ENCODE peak calls at places on chromosomes 7 and 10, in five cellular contexts. D is Daoy; Q is neural progenitor cell; X is A549; U is stimulated activated CD8-positive, alpha-beta memory T cell treated with anti-CD3 and anti-CD28 coated beads, Interleukin-7, amount 100 ng/mL, for 1 hour. H is an unnamed sample.

GRCh38 chr7:112161253-112162160 is 44.7 kb downstream of the DOCK4 start:
- DNase-seq in D (no peak), Q (no peak), X (no peak), U (no peak), H (no peak)

GRCh38 chr7:30874656-30875317 is 36.9 kb upstream of the AQP1 start:
- DNase-seq in X (no peak), D (peak), Q (no peak), U (no peak), H (no peak)

GRCh38 chr10:82558208-82558607 is 683.2 kb downstream of the NRG3 start:
- DNase-seq in Q (no peak), U (no peak), D (no peak), X (no peak), H (no peak)

GRCh38 chr7:127390817-127391590 is 1.5 kb downstream of the ZNF800 start:
- DNase-seq in Q (peak), U (no peak), D (no peak), X (no peak), H (no peak)

GRCh38 chr7:22989646-22990587 is 24.0 kb downstream of the HYCC1 start:
- DNase-seq in U (no peak), Q (no peak), X (no peak), D (no peak), H (no peak)

GRCh38 chr7:43294080-43294630 is 181.7 kb downstream of the HECW1 start:
- DNase-seq in X (peak), U (no peak), D (peak), Q (no peak), H (no peak)

GRCh38 chr10:12826800-12827372 is 174.6 kb downstream of the CCDC3 start:
- DNase-seq in X (no peak), D (no peak), Q (no peak), U (no peak), H (no peak)

GRCh38 chr7:47596502-47597202 is 14.7 kb upstream of the TNS3 start:
- DNase-seq in D (peak), U (no peak), X (no peak), Q (no peak), H (no peak)

GRCh38 chr7:5693529-5693928 is 87.9 kb downstream of the RNF216 start:
- DNase-seq in U (no peak), Q (no peak), X (no peak), D (peak), H (no peak)

GRCh38 chr7:43553999-43554398 is 28.9 kb upstream of the STK17A start:
- DNase-seq in D (peak), U (no peak), Q (no peak), X (no peak), H (no peak)

GRCh38 chr7:17371656-17372524 is 73.4 kb downstream of the AHR start:
- DNase-seq in X (peak), Q (no peak), U (no peak), D (peak), H (peak)

GRCh38 chr7:86939197-86939814 is 120.1 kb downstream of the ELAPOR2 start:
- DNase-seq in Q (peak), X (peak), D (peak), U (no peak), H (peak)

GRCh38 chr10:76647276-76647675 is 990.3 kb downstream of the KCNMA1 start:
- DNase-seq in Q (no peak), X (no peak), D (no peak), U (no peak), H (no peak)

GRCh38 chr7:148773344-148773743 is 74.6 kb downstream of the CUL1 start:
- DNase-seq in U (no peak), Q (no peak), X (no peak), D (peak), H (no peak)

GRCh38 chr10:93086289-93086688 is 12.6 kb downstream of the CYP26A1 start:
- DNase-seq in Q (no peak), U (no peak), X (no peak), D (no peak), H (peak)

GRCh38 chr7:108142675-108143259 is 12.6 kb upstream of the LAMB4 start:
- DNase-seq in Q (no peak), U (no peak), X (no peak), D (no peak), H (no peak)

GRCh38 chr7:158495780-158496179 is 91.8 kb downstream of the PTPRN2 start:
- DNase-seq in U (no peak), X (peak), Q (peak), D (peak), H (no peak)

GRCh38 chr7:77245015-77245755 is 45.6 kb upstream of the FGL2 start:
- DNase-seq in U (no peak), D (no peak), Q (no peak), X (no peak), H (no peak)

GRCh38 chr7:1055084-1055450 is 10.7 kb downstream of the GPR146 start:
- DNase-seq in U (no peak), X (no peak), D (no peak), Q (no peak), H (peak)

GRCh38 chr7:77538186-77538907 is 1.3 kb downstream of the PTPN12 start:
- DNase-seq in D (peak), Q (peak), X (peak), U (no peak), H (peak)

GRCh38 chr7:151244156-151244870 is 4.2 kb downstream of the SMARCD3 start:
- DNase-seq in Q (peak), X (peak), U (no peak), D (peak), H (peak)

GRCh38 chr7:85184599-85185354 is 2.1 kb downstream of the SEMA3D start:
- DNase-seq in X (no peak), D (peak), U (no peak), Q (peak), H (peak)

GRCh38 chr10:103847909-103848468 is 7.4 kb downstream of the SH3PXD2A start:
- DNase-seq in U (no peak), Q (peak), X (peak), D (peak), H (peak)

GRCh38 chr7:29328811-29329210 is 134.2 kb downstream of the CHN2 start:
- DNase-seq in X (no peak), D (no peak), Q (no peak), U (no peak), H (no peak)

GRCh38 chr10:43878386-43878785 is 229.7 kb upstream of the ZNF32 start:
- DNase-seq in X (no peak), Q (no peak), U (no peak), D (no peak), H (no peak)

GRCh38 chr10:95841711-95842498 is 65.9 kb upstream of the CC2D2B start:
- DNase-seq in D (peak), X (peak), Q (peak), U (no peak), H (peak)

GRCh38 chr7:128903621-128904361 is 6.7 kb downstream of the KCP start:
- DNase-seq in Q (no peak), X (no peak), D (no peak), U (no peak), H (no peak)

GRCh38 chr7:31075006-31075405 is 22.9 kb downstream of the ADCYAP1R1 start:
- DNase-seq in U (no peak), D (no peak), Q (no peak), X (no peak), H (no peak)

GRCh38 chr7:46979439-46979838 is 602.5 kb downstream of the TNS3 start:
- DNase-seq in Q (no peak), X (no peak), D (no peak), U (no peak), H (no peak)

GRCh38 chr10:110850990-110851389 is 20.7 kb upstream of the PDCD4 start:
- DNase-seq in U (no peak), D (no peak), X (no peak), Q (no peak), H (no peak)

GRCh38 chr10:520402-520787 is 169.1 kb downstream of the DIP2C start:
- DNase-seq in D (peak), U (no peak), Q (peak), X (no peak), H (no peak)

GRCh38 chr10:131701131-131701947 is 199.5 kb upstream of the PPP2R2D start:
- DNase-seq in U (no peak), D (no peak), X (no peak), Q (no peak), H (no peak)

H was measured in colonic mucosa.